ENCODE peak calls at places on chromosomes 7 and 10, in four cellular contexts. Q, D, N and Z are unnamed samples.

GRCh38 chr7:15433154-15433553 is 128.7 kb downstream of the AGMO start:
- DNase-seq in Q (no peak), D (no peak), N (no peak), Z (no peak)

GRCh38 chr10:127577376-127577775 is 28.3 kb downstream of the NPS start:
- DNase-seq in Q (no peak), D (no peak), N (no peak), Z (no peak)

GRCh38 chr10:12466701-12467100 is 117.4 kb downstream of the CAMK1D start:
- DNase-seq in Q (no peak), D (no peak), N (no peak), Z (no peak)

GRCh38 chr10:75057680-75058079 is 53.8 kb upstream of the SAMD8 start:
- DNase-seq in Q (no peak), D (no peak), N (no peak), Z (no peak)

GRCh38 chr7:91420606-91421390 is 156.6 kb downstream of the FZD1 start:
- DNase-seq in Q (no peak), D (no peak), N (no peak), Z (no peak)

GRCh38 chr10:46220187-46220586 is 66.6 kb upstream of the ANTXRL start:
- DNase-seq in Q (no peak), D (no peak), N (no peak), Z (no peak)

GRCh38 chr10:110175406-110175805 is 32.0 kb upstream of the MXI1 start:
- DNase-seq in Q (peak; percentile 40), D (peak; percentile 53), N (no peak), Z (no peak)

GRCh38 chr7:27154901-27155815 is 1.3 kb downstream of the HOXA7 start:
- DNase-seq in Q (peak; percentile 24), D (no peak), N (no peak), Z (no peak)

GRCh38 chr7:145915679-145916078 is 200.9 kb upstream of the CNTNAP2 start:
- DNase-seq in Q (no peak), D (no peak), N (no peak), Z (no peak)

GRCh38 chr7:131076711-131077170 is 250.9 kb upstream of the MKLN1 start:
- DNase-seq in Q (no peak), D (no peak), N (no peak), Z (no peak)

GRCh38 chr10:79608505-79609375 is 2.0 kb upstream of the SFTPA1 start:
- DNase-seq in Q (no peak), D (no peak), N (peak; percentile 24), Z (peak; percentile 28)

GRCh38 chr7:23334482-23335056 is 35.4 kb downstream of the MALSU1 start:
- DNase-seq in Q (peak; percentile 77), D (no peak), N (peak; percentile 91), Z (no peak)

GRCh38 chr7:78924581-78924980 is 528.9 kb downstream of the MAGI2 start:
- DNase-seq in Q (no peak), D (no peak), N (peak; percentile 15), Z (no peak)

GRCh38 chr10:63474488-63474887 is 8.7 kb upstream of the JMJD1C start:
- DNase-seq in Q (no peak), D (no peak), N (no peak), Z (no peak)

GRCh38 chr7:74029094-74029785 is 1.3 kb downstream of the ELN start:
- DNase-seq in Q (no peak), D (peak; percentile 53), N (no peak), Z (no peak)

GRCh38 chr10:119139464-119140067 is 25.9 kb downstream of the SFXN4 start:
- DNase-seq in Q (peak; percentile 31), D (no peak), N (peak; percentile 16), Z (peak; percentile 24)

GRCh38 chr7:11702938-11703337 is 129.1 kb downstream of the THSD7A start:
- DNase-seq in Q (no peak), D (no peak), N (no peak), Z (no peak)

GRCh38 chr10:74223755-74224530 is 72.9 kb downstream of the ADK start:
- DNase-seq in Q (no peak), D (no peak), N (peak; percentile 89), Z (no peak)

GRCh38 chr7:30353932-30354607 is 69.7 kb downstream of the ZNRF2 start:
- DNase-seq in Q (no peak), D (no peak), N (no peak), Z (no peak)

GRCh38 chr7:44595934-44596635 is 10.3 kb upstream of the OGDH start:
- DNase-seq in Q (no peak), D (no peak), N (no peak), Z (no peak)

GRCh38 chr7:13467111-13467547 is 522.3 kb downstream of the ETV1 start:
- DNase-seq in Q (no peak), D (no peak), N (no peak), Z (no peak)

GRCh38 chr10:79559726-79560125 is 481 bp downstream of the SFTPA2 start:
- DNase-seq in Q (no peak), D (no peak), N (no peak), Z (no peak)

GRCh38 chr10:100038561-100039071 is 28.9 kb upstream of the DNMBP start:
- DNase-seq in Q (no peak), D (peak; percentile 40), N (no peak), Z (no peak)

GRCh38 chr7:86644282-86645173 is 819 bp downstream of the GRM3 start:
- DNase-seq in Q (no peak), D (no peak), N (no peak), Z (no peak)

GRCh38 chr7:2938514-2939192 is 94.5 kb upstream of the GNA12 start:
- DNase-seq in Q (no peak), D (no peak), N (no peak), Z (no peak)

GRCh38 chr7:1555813-1556540 is at the start of gene TMEM184A:
- DNase-seq in Q (peak; percentile 96), D (peak; percentile 63), N (peak; percentile 89), Z (no peak)
- TF ChIP-seq POLR2A in Q (peak; percentile 19), D (no peak), N (peak; percentile 53), Z (no peak)

GRCh38 chr10:121589553-121589952 is 8.7 kb downstream of the FGFR2 start:
- DNase-seq in Q (no peak), D (no peak), N (no peak), Z (no peak)

GRCh38 chr10:121591186-121591585 is 7.1 kb downstream of the FGFR2 start:
- DNase-seq in Q (no peak), D (no peak), N (no peak), Z (no peak)

GRCh38 chr10:121593267-121593666 is 5.0 kb downstream of the FGFR2 start:
- DNase-seq in Q (no peak), D (no peak), N (no peak), Z (no peak)

GRCh38 chr10:121592155-121592890 is 5.9 kb downstream of the FGFR2 start:
- DNase-seq in Q (no peak), D (no peak), N (no peak), Z (no peak)

GRCh38 chr10:121590772-121591171 is 7.5 kb downstream of the FGFR2 start:
- DNase-seq in Q (no peak), D (no peak), N (no peak), Z (no peak)
- TF ChIP-seq POLR2A in Q (no peak), D (no peak), N (no peak), Z (no peak)

DNA sequence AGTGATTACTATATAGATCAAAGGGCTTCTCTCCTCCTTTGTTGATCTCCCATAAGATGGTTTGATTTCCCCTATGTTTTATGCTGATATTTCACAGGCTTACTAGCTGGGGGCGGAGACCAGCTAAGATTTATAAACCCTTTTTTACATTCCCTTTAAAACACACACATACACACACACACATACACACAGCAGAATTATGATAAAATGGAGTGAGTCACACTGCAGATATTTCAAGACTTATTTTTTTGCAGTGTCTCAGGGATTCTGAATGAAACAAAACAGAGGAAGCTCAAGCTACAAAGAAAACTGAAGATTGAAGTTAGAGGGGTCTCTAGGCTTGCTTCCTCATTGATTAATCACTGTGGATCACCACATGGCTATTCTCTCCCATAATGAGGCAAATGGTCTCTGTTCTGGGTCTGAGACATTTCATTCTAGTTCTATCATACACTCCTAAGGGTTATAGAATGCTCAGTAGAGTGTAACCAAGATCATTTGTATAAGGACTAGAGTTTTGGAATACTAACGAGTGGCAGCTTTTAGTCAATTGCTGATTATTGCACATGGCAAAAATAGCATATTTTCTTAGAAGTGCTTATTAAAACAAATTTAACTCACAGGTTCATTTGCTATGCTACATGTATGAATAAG is 18.6 kb downstream of the INA start:
- DNase-seq in Q (no peak), D (no peak), N (no peak), Z (no peak)
- TF ChIP-seq POLR2A in Q (no peak), D (no peak), N (no peak), Z (no peak)

GRCh38 chr10:32056136-32057040 is at the start of gene KIF5B:
- DNase-seq in Q (peak; percentile 90), D (peak; percentile 93), N (peak; percentile 60), Z (peak; percentile 89)

GRCh38 chr10:32057041-32057372 is 782 bp upstream of the KIF5B start:
- DNase-seq in Q (no peak), D (no peak), N (no peak), Z (no peak)

GRCh38 chr10:32059472-32059871 is 3.2 kb upstream of the KIF5B start:
- DNase-seq in Q (no peak), D (no peak), N (no peak), Z (no peak)

GRCh38 chr10:32054087-32054486 is 2.1 kb downstream of the KIF5B start:
- DNase-seq in Q (no peak), D (no peak), N (no peak), Z (no peak)

GRCh38 chr10:32055478-32056135 is 618 bp downstream of the KIF5B start:
- DNase-seq in Q (peak; percentile 64), D (peak; percentile 77), N (no peak), Z (peak; percentile 35)
- TF ChIP-seq POLR2A in Q (no peak), D (no peak), N (no peak), Z (no peak)